ENCODE peak calls at places on chromosomes 12 and 14, in six cellular contexts. I is fibroblast of lung, Y is nephron progenitor cell, J is type B pancreatic cell, T is esophagus squamous epithelium, W is cardiac muscle cell. P is an unnamed sample.
A peak's percentile ranks its signal among the peaks of the same experiment; 100 is the strongest.

GRCh38 chr14:100392266-100392850 is 69.2 kb downstream of the SLC25A47 start:
- DNase-seq in T (no peak), I (peak; percentile 66), W (peak; percentile 32), J (no peak), Y (no peak), P (no peak)

GRCh38 chr12:13390381-13390856 is 193.9 kb downstream of the EMP1 start:
- DNase-seq in W (peak; percentile 32), I (peak; percentile 61), T (no peak), Y (no peak), J (no peak), P (peak; percentile 85)

GRCh38 chr14:99879401-99880295 is 86.4 kb downstream of the EML1 start:
- DNase-seq in T (no peak), I (peak; percentile 81), Y (no peak), J (no peak), W (peak; percentile 70), P (no peak)

GRCh38 chr14:104886690-104887622 is 21.9 kb downstream of the CEP170B start:
- DNase-seq in J (no peak), I (no peak), T (no peak), Y (no peak), W (no peak), P (no peak)

GRCh38 chr14:52044791-52045522 is 23.9 kb downstream of the NID2 start:
- DNase-seq in J (no peak), T (no peak), W (peak; percentile 86), Y (no peak), I (peak; percentile 91), P (no peak)

GRCh38 chr12:6372403-6373003 is 2.9 kb downstream of the SCNN1A start:
- DNase-seq in W (peak; percentile 93), I (peak; percentile 90), Y (no peak), T (no peak), J (no peak), P (no peak)

GRCh38 chr14:69324341-69324931 is 64.5 kb downstream of the GALNT16 start:
- DNase-seq in I (no peak), W (no peak), J (peak; percentile 56), T (no peak), Y (no peak), P (no peak)

GRCh38 chr12:130465046-130465445 is 127.4 kb downstream of the PIWIL1 start:
- DNase-seq in W (no peak), Y (no peak), J (no peak), T (no peak), I (no peak), P (no peak)

GRCh38 chr14:37594238-37594915 is 672 bp downstream of the FOXA1 start:
- DNase-seq in Y (peak; percentile 77), I (peak; percentile 84), T (no peak), J (no peak), W (peak; percentile 84), P (no peak)

GRCh38 chr12:13175499-13175898 is 21.0 kb upstream of the EMP1 start:
- DNase-seq in J (no peak), W (no peak), I (peak; percentile 47), Y (no peak), T (no peak), P (no peak)

GRCh38 chr12:40225337-40225983 is 663 bp downstream of the LRRK2 start:
- DNase-seq in W (no peak), Y (no peak), J (no peak), T (no peak), I (no peak), P (no peak)

GRCh38 chr12:68180792-68181744 is 21.5 kb upstream of the IFNG start:
- DNase-seq in W (peak; percentile 47), Y (no peak), I (no peak), J (no peak), T (no peak), P (no peak)

GRCh38 chr12:13505224-13505623 is 308.7 kb downstream of the EMP1 start:
- DNase-seq in W (no peak), Y (no peak), I (no peak), J (no peak), T (no peak), P (no peak)

GRCh38 chr12:130031571-130032189 is 127.9 kb upstream of the TMEM132D start:
- DNase-seq in Y (peak; percentile 93), J (peak; percentile 84), T (no peak), I (no peak), W (peak; percentile 6), P (peak; percentile 82)

GRCh38 chr12:75603475-75603874 is 92.1 kb upstream of the KRR1 start:
- DNase-seq in Y (no peak), J (no peak), I (no peak), W (peak; percentile 33), T (no peak), P (no peak)

GRCh38 chr14:39102265-39102968 is 618 bp downstream of the SEC23A start:
- DNase-seq in J (no peak), W (peak; percentile 57), Y (no peak), I (peak; percentile 68), T (no peak), P (no peak)

GRCh38 chr12:49671051-49671765 is 36.0 kb downstream of the FMNL3 start:
- DNase-seq in T (no peak), W (no peak), J (no peak), Y (no peak), I (no peak), P (no peak)

GRCh38 chr12:78878447-78878846 is 13.9 kb downstream of the SYT1 start:
- DNase-seq in W (no peak), Y (no peak), I (no peak), J (no peak), T (no peak), P (no peak)

GRCh38 chr12:99915251-99916082 is 69.3 kb downstream of the ANKS1B start:
- DNase-seq in T (no peak), Y (no peak), J (no peak), I (no peak), W (peak; percentile 31), P (no peak)

DNA sequence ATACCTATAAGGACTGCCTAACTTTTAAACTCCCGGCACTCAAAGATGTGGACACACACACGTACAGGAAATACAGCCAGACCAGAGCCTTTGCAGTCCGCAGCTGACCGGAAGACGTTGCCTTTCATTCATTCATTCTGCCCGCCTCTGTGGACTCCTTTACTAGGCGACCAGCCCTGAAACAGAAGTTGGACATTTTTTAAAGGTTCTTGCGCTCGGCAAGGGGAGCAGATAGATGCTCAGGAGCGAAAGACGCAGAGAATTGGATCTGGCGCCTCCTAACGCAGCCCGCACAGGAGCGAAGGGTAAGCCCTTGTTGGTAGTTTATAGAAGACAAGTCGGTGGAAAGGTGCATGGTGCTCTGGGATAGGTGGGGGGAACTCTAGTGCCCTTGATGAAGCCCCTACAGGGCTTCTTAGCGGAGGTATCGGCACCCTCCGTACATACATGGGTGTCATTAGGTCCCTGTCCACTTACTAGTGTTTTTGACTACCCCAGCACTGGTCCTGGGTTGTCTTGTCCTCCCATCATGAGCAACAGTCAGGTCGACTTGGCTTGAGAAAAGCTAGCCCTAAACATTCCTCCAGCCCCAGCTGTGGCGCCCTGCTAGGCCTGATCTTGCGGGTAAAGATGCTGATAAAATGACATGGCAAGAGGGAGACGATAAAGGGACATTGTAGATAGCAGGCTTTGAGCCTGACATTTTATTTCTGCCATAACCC is at the start of gene KDM2B:
- DNase-seq in T (no peak), I (peak; percentile 64), W (peak; percentile 78), Y (peak; percentile 25), J (no peak), P (no peak)
- TF ChIP-seq CTCF in T (no peak), I (no peak), W (no peak), Y (no peak), J (no peak), P (no peak)

GRCh38 chr14:61736751-61737150 is 25.5 kb upstream of the SNAPC1 start:
- DNase-seq in W (no peak), T (no peak), Y (no peak), I (no peak), J (no peak), P (no peak)

GRCh38 chr14:61737913-61738312 is 24.3 kb upstream of the SNAPC1 start:
- DNase-seq in I (no peak), J (no peak), Y (no peak), W (no peak), T (no peak), P (no peak)

GRCh38 chr14:61739133-61739532 is 23.1 kb upstream of the SNAPC1 start:
- DNase-seq in T (no peak), W (no peak), J (no peak), I (no peak), Y (no peak), P (no peak)

GRCh38 chr14:61730756-61731373 is 31.4 kb upstream of the SNAPC1 start:
- DNase-seq in J (no peak), W (no peak), Y (no peak), T (no peak), I (peak; percentile 55), P (no peak)

DNA sequence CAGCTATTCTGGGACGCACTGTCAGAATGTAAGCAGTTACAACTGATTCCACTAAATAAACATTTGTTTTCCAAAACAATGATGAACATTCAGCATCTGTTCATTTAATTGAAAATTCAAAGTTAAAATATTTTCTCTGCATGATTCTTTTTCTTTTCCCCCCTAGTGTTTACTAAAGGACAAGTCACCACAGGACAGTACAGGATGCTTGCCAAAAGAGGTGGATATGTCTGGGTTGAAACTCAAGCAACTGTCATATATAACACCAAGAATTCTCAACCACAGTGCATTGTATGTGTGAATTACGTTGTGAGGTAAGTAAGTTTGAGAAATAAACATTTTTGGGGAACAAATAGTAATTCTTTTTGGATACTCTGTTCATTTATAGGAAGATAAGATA is 28.2 kb upstream of the SNAPC1 start:
- DNase-seq in Y (no peak), W (no peak), J (no peak), I (no peak), T (no peak), P (no peak)
- TF ChIP-seq CTCF in Y (no peak), W (no peak), J (no peak), I (no peak), T (no peak), P (no peak)

GRCh38 chr14:20644520-20644919 is 3.0 kb upstream of the OR6S1 start:
- DNase-seq in I (no peak), J (no peak), T (no peak), Y (no peak), W (no peak), P (no peak)

GRCh38 chr14:20641591-20641990 is at the start of gene OR6S1:
- DNase-seq in Y (no peak), I (no peak), W (no peak), T (no peak), J (no peak), P (no peak)

DNA sequence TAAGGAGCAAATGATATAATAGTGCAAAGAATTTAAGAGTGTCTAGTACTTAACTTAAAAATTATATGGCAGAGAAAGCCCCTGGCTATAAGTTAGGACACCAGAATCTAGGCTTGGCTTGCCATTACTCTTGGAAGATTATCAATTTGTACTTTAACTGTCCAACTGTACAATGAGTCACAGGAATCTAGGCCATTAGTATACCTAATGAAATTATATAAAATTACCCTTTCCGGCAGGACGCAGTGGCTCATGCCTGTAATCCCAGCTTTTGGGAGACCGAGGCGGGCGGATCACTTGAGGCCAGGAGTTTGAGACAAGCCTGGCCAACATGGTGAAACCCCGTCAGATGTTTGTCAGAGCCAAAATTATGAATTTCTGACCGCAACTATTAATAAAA is 691 bp upstream of the OR6S1 start:
- DNase-seq in T (no peak), W (no peak), Y (no peak), I (no peak), J (no peak), P (no peak)
- TF ChIP-seq CTCF in T (no peak), W (no peak), Y (no peak), I (no peak), J (no peak), P (no peak)

DNA sequence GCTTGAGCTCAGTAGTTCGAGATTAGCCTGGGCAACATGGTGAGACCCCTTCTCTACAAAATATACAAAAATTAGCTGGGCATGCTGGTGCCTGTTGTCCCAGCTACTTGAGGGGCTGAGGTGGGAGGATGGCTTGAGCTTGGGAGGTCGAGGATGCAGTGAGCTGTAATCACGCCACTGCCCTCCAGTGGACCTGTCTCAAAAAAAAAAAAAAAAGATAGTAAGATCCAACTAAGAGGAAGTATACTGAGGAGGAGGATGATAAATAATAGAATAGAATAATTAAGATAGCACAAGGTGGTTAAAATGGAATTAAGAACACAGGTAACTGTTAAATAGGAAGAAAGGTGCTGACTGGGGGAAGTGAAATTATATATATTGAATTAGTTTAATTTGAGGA is 37.0 kb upstream of the BAZ1A start:
- DNase-seq in T (no peak), Y (no peak), W (peak; percentile 8), I (no peak), J (no peak), P (no peak)
- TF ChIP-seq CTCF in T (no peak), Y (no peak), W (peak; percentile 2), I (no peak), J (no peak), P (no peak)

P was measured in dorsolateral prefrontal cortex.